ENCODE peak calls at places on chromosome 18, in seven cellular contexts. J, N, T, D, W, O and Y are unnamed samples.

GRCh38 chr18:48751727-48752468 is 198.9 kb downstream of the SMAD7 start:
- DNase-seq in N (no peak), J (no peak), O (no peak), W (no peak), D (no peak), T (no peak), Y (no peak)

GRCh38 chr18:58668897-58669296 is 2.4 kb upstream of the MALT1 start:
- DNase-seq in N (no peak), T (peak; percentile 11), W (peak; percentile 27), J (no peak), D (no peak), O (no peak), Y (no peak)

GRCh38 chr18:75408554-75409506 is 18.7 kb downstream of the SMIM21 start:
- DNase-seq in N (no peak), W (peak; percentile 99), J (no peak), T (peak; percentile 97), O (no peak), D (no peak), Y (no peak)

GRCh38 chr18:36307513-36307912 is 10.0 kb downstream of the FHOD3 start:
- DNase-seq in J (no peak), W (no peak), D (no peak), N (no peak), T (no peak), O (no peak), Y (no peak)

GRCh38 chr18:38690626-38691025 is 1125.0 kb upstream of the CELF4 start:
- DNase-seq in D (no peak), O (no peak), W (no peak), T (no peak), N (no peak), J (no peak), Y (no peak)

GRCh38 chr18:45505497-45506206 is 109.6 kb upstream of the SLC14A2 start:
- DNase-seq in T (no peak), O (no peak), J (no peak), W (no peak), N (no peak), D (no peak), Y (no peak)

GRCh38 chr18:75068682-75069435 is 140.1 kb downstream of the PTGR3 start:
- DNase-seq in T (no peak), O (no peak), W (no peak), D (no peak), N (no peak), J (no peak), Y (no peak)

GRCh38 chr18:57429607-57430165 is 5.5 kb upstream of the ONECUT2 start:
- DNase-seq in D (no peak), W (no peak), J (no peak), N (peak; percentile 79), T (no peak), O (no peak), Y (no peak)

GRCh38 chr18:62933261-62933887 is 218.0 kb downstream of the PHLPP1 start:
- DNase-seq in J (no peak), O (no peak), D (no peak), W (no peak), T (no peak), N (no peak), Y (no peak)

GRCh38 chr18:73544032-73544431 is 603.6 kb downstream of the FBXO15 start:
- DNase-seq in O (no peak), T (no peak), W (no peak), N (no peak), D (no peak), J (no peak), Y (no peak)

GRCh38 chr18:48994044-48994651 is 43.4 kb upstream of the SMAD7 start:
- DNase-seq in J (no peak), T (peak; percentile 87), N (no peak), D (no peak), O (peak; percentile 27), W (peak; percentile 60), Y (no peak)

GRCh38 chr18:48219429-48220145 is 189.6 kb downstream of the ZBTB7C start:
- DNase-seq in O (no peak), W (no peak), N (no peak), T (no peak), D (no peak), J (no peak), Y (no peak)

GRCh38 chr18:49368161-49368875 is 92.1 kb downstream of the DYM start:
- DNase-seq in D (no peak), W (no peak), O (no peak), T (no peak), J (no peak), N (no peak), Y (no peak)

GRCh38 chr18:34509879-34510586 is 200.1 kb upstream of the DTNA start:
- DNase-seq in W (no peak), O (no peak), T (no peak), N (no peak), D (no peak), J (no peak), Y (no peak)

GRCh38 chr18:58316943-58317342 is 272.9 kb downstream of the NEDD4L start:
- DNase-seq in J (no peak), W (no peak), T (no peak), D (no peak), O (no peak), N (no peak), Y (no peak)

GRCh38 chr18:6712401-6712800 is 17.1 kb upstream of the ARHGAP28 start:
- DNase-seq in J (no peak), T (no peak), D (no peak), W (no peak), O (no peak), N (no peak), Y (no peak)

GRCh38 chr18:65206551-65207260 is 544.1 kb upstream of the CDH7 start:
- DNase-seq in J (no peak), D (no peak), T (no peak), W (no peak), O (peak; percentile 65), N (no peak), Y (peak; percentile 71)

GRCh38 chr18:55833543-55833942 is 245.6 kb upstream of the TCF4 start:
- DNase-seq in D (no peak), J (no peak), N (no peak), T (peak; percentile 99), W (peak; percentile 99), O (no peak), Y (no peak)

GRCh38 chr18:27491772-27492171 is 306.7 kb upstream of the CHST9 start:
- DNase-seq in D (no peak), T (no peak), J (no peak), N (no peak), O (no peak), W (no peak), Y (no peak)

GRCh38 chr18:35513181-35513932 is 15.6 kb upstream of the INO80C start:
- DNase-seq in J (no peak), T (peak; percentile 100), W (peak; percentile 92), O (peak; percentile 98), N (no peak), D (peak; percentile 69), Y (no peak)

GRCh38 chr18:50938912-50939311 is 28.9 kb upstream of the ELAC1 start:
- DNase-seq in D (no peak), T (no peak), O (no peak), N (no peak), J (no peak), W (no peak), Y (no peak)

GRCh38 chr18:55839350-55839749 is 251.4 kb upstream of the TCF4 start:
- DNase-seq in O (no peak), T (peak; percentile 51), W (peak; percentile 80), J (no peak), N (no peak), D (no peak), Y (no peak)

GRCh38 chr18:77114564-77115391 is 17.8 kb downstream of the MBP start:
- DNase-seq in D (peak; percentile 94), O (peak; percentile 90), J (peak; percentile 83), N (no peak), W (peak; percentile 99), T (peak; percentile 89), Y (peak; percentile 95)

GRCh38 chr18:58180738-58181353 is 136.8 kb downstream of the NEDD4L start:
- DNase-seq in J (peak; percentile 77), N (peak; percentile 77), W (peak; percentile 26), T (peak; percentile 59), D (no peak), O (no peak), Y (no peak)

GRCh38 chr18:48945953-48946217 is 4.9 kb downstream of the SMAD7 start:
- DNase-seq in D (no peak), O (no peak), N (no peak), T (no peak), W (no peak), J (no peak), Y (no peak)